ENCODE peak calls at places on chromosomes 5 and 9, in five cellular contexts. J is IMR-90, Y is GM12878, G is K562, H is HepG2. N is an unnamed sample. For H3K9me3, the result is how much of the 10 kb centered on the place peaks cover.

GRCh38 chr5:12704955-12705354 is 800.7 kb upstream of the CTNND2 start:
- DNase-seq in J (no peak), H (no peak), Y (no peak), G (no peak), N (no peak)

GRCh38 chr5:11851965-11852745 is 52.1 kb downstream of the CTNND2 start:
- DNase-seq in Y (no peak), H (no peak), G (no peak), J (no peak), N (no peak)

GRCh38 chr9:102867488-102867887 is 127.6 kb upstream of the CYLC2 start:
- DNase-seq in Y (no peak), J (no peak), H (peak), G (no peak), N (peak)

GRCh38 chr5:119354522-119355243 is 1.1 kb upstream of the TNFAIP8 start:
- DNase-seq in G (no peak), J (no peak), Y (no peak), H (no peak), N (no peak)

GRCh38 chr9:132797861-132798659 is 80.0 kb downstream of the AK8 start:
- DNase-seq in H (no peak), G (no peak), Y (no peak), J (no peak), N (no peak)

GRCh38 chr9:127166111-127166510 is 43.7 kb upstream of the ANGPTL2 start:
- DNase-seq in Y (no peak), H (no peak), J (no peak), G (no peak), N (no peak)

GRCh38 chr5:129746884-129747283 is 1.0 kb upstream of the MINAR2 start:
- DNase-seq in Y (no peak), J (peak), H (no peak), G (no peak), N (no peak)

GRCh38 chr5:124040799-124041198 is 528.8 kb downstream of the CSNK1G3 start:
- DNase-seq in G (no peak), J (peak), Y (no peak), H (no peak), N (no peak)

GRCh38 chr5:96280946-96281393 is 152.1 kb downstream of the PCSK1 start:
- DNase-seq in Y (no peak), G (no peak), J (no peak), H (no peak), N (no peak)

GRCh38 chr5:158502686-158503085 is 597.0 kb downstream of the EBF1 start:
- DNase-seq in H (no peak), G (no peak), J (no peak), Y (no peak), N (no peak)

GRCh38 chr5:56601641-56602071 is 213.7 kb upstream of the MAP3K1 start:
- DNase-seq in G (no peak), J (peak), H (no peak), Y (no peak), N (no peak)

GRCh38 chr5:139689631-139690384 is 41.7 kb downstream of the CXXC5 start:
- DNase-seq in J (no peak), Y (no peak), H (no peak), G (peak), N (peak)

GRCh38 chr9:119802621-119803020 is 433.4 kb upstream of the BRINP1 start:
- DNase-seq in H (no peak), J (no peak), G (no peak), Y (no peak), N (no peak)

GRCh38 chr5:44275329-44275728 is 113.9 kb downstream of the FGF10 start:
- DNase-seq in G (no peak), J (no peak), Y (no peak), H (no peak), N (no peak)

GRCh38 chr5:139696894-139697658 is 48.9 kb downstream of the CXXC5 start:
- DNase-seq in G (peak), J (peak), Y (no peak), H (peak), N (peak)

GRCh38 chr5:115788440-115788839 is 28.0 kb downstream of the CDO1 start:
- DNase-seq in G (no peak), J (no peak), Y (no peak), H (no peak), N (no peak)

GRCh38 chr9:129494113-129494789 is 126.7 kb downstream of the C9orf50 start:
- DNase-seq in Y (no peak), H (no peak), J (no peak), G (no peak), N (no peak)

GRCh38 chr9:124263800-124264426 is 6.2 kb downstream of the NEK6 start:
- DNase-seq in J (no peak), Y (no peak), H (peak), G (no peak), N (no peak)

GRCh38 chr5:153352685-153353219 is 137.7 kb upstream of the GRIA1 start:
- DNase-seq in J (no peak), G (no peak), Y (peak), H (no peak), N (no peak)

GRCh38 chr5:120386981-120387380 is 77.1 kb upstream of the PRR16 start:
- DNase-seq in G (no peak), Y (no peak), H (no peak), J (no peak), N (no peak)
- H3K9me3 ChIP-seq in G (under half), Y (under half), H (under half), J (under half), N (under half)

GRCh38 chr9:134071149-134071548 is 3.3 kb upstream of the BRD3 start:
- DNase-seq in G (no peak), Y (no peak), H (no peak), J (no peak), N (no peak)

GRCh38 chr9:134068742-134069535 is 1.1 kb upstream of the BRD3 start:
- DNase-seq in J (peak), Y (no peak), H (no peak), G (no peak), N (no peak)

GRCh38 chr9:134066923-134067851 is 639 bp downstream of the BRD3 start:
- DNase-seq in G (peak), Y (no peak), J (peak), H (no peak), N (peak)

GRCh38 chr9:134067904-134068741 is at the start of gene BRD3:
- DNase-seq in J (peak), G (peak), H (peak), Y (peak), N (peak)

DNA sequence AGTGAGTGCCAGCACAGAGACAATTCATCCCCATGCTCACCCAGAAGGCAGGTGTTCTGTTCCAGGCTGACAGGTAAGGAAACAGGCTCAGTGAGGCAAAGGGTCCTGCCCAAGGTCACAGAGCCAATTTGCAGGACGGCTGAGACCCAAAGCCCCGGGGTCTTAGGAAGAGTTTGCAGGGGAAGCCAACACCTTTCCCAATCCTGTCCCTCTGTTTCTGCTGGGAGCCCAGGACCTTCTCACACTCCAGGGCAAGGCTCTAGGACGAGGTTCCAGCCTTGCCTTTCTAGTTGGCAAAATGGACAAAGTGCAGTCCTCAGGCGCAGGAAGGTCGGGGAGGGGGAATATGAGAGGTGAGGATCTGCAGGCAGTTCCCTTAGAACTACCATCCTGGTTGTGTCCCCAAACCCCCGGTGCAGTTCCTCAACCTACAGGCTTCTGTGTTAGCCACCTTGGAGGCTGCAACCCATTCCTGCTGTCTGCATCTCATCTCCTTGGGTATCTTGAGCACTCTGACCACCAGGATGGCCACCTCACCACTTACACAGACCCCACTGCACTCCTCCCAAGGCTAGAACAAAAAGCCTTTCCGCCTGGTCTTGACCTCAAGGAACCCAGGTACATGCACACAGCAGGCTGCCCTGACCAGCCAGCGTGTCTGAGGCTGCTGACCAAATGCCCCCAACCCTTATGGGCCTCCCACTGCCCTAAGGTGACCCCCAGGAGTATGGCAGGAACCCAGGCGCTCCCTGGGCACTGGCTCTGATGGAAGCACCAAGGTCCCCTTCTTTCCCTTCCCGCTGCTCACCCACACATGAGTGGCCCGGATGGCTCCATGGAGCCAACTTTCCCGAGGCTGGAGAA is 1.9 kb upstream of the BRD3 start:
- DNase-seq in G (no peak), Y (no peak), J (no peak), H (no peak), N (no peak)
- TF ChIP-seq BHLHE40 in G (no peak), Y (no peak), J (no peak), H (no peak), N (no peak)

DNA sequence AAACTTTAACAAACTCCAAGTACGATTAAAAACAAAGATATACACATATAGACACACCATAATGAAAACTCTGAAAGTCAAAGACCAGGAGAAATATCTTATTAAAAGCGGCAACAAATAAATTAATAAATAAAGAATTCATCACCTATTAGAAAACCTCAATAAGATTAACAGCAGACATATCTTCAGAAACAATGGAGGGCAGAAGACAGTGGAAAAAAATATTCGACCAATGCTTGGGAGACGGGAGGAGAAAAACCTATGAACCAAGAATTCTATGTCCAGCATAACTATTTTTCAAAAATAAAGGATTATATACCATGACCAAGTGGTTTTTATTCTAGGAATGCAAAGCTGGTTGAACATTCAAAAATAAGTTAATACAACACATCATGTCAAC is 578.6 kb upstream of the CCNG1 start:
- DNase-seq in J (no peak), G (no peak), Y (no peak), H (no peak), N (no peak)
- H3K9me3 ChIP-seq in J (under half), G (under half), Y (under half), H (half or more), N (under half)

GRCh38 chr9:111916234-111916645 is 19.6 kb downstream of the UGCG start:
- DNase-seq in G (no peak), Y (no peak), H (no peak), J (no peak), N (no peak)
- TF ChIP-seq BHLHE40 in G (no peak), Y (peak), H (no peak), J (no peak), N (no peak)

DNA sequence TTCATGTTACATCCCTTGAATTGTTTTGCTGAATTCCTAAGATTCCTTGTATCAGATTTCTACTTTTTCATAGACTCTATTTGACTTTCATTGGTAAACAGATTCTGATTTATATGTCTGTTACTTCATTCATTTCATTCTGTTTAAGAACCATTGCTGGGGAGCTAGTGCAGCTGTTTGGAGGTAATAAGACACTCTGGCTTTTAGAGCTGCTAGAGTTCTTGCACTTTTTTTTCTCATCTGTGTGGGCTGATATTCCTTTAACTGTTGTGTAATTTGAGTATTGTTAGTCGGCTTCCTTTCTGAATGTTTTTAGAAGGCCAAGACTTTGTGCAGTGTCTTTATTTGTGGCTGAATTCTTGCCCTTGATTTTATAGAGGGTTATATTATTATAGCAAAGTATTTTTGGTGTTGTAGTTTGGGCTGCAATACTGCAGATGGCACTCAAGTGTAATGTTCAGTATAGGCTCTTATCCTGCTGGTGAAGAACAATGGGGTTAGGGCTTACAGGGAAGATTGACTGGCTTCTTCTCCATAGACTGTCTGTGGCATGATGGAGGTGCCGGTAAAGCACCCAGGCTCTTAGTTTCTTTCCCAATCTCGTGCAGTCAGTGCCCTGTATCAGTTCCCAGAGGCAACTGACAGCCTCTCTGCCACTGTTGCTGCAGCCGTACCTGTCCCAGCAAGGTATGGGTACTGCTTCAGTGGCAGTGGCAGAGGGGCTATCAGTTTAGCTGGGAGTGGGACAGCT is 162.2 kb downstream of the OXCT1 start:
- DNase-seq in Y (no peak), G (no peak), H (peak), J (peak), N (peak)
- H3K9me3 ChIP-seq in Y (under half), G (under half), H (under half), J (under half), N (under half)

GRCh38 chr9:20356392-20357206 is 265.7 kb downstream of the MLLT3 start:
- DNase-seq in J (peak), G (no peak), Y (peak), H (peak), N (peak)

GRCh38 chr9:20355022-20355421 is 267.3 kb downstream of the MLLT3 start:
- DNase-seq in G (no peak), Y (no peak), H (no peak), J (peak), N (no peak)

GRCh38 chr9:20361220-20361619 is 261.1 kb downstream of the MLLT3 start:
- DNase-seq in Y (no peak), H (no peak), G (no peak), J (no peak), N (no peak)

GRCh38 chr9:20357207-20357503 is 265.1 kb downstream of the MLLT3 start:
- DNase-seq in J (no peak), Y (no peak), H (no peak), G (no peak), N (no peak)

GRCh38 chr9:20358201-20358600 is 264.1 kb downstream of the MLLT3 start:
- DNase-seq in Y (no peak), G (no peak), H (no peak), J (peak), N (peak)
- TF ChIP-seq BHLHE40 in Y (no peak), G (no peak), H (no peak), J (no peak), N (no peak)